ENCODE peak calls at places on chromosomes 12 and 14, in four cellular contexts. A, K, J and H are unnamed samples.

GRCh38 chr14:102164241-102164641 is 24.5 kb downstream of the WDR20 start:
- DNase-seq in A (no peak), K (no peak), J (no peak), H (peak; percentile 25)

GRCh38 chr12:50315803-50316202 is 32.5 kb upstream of the LIMA1 start:
- DNase-seq in A (no peak), K (no peak), J (no peak), H (no peak)

GRCh38 chr12:55641595-55641994 is 4.9 kb downstream of the OR10P1 start:
- DNase-seq in A (no peak), K (no peak), J (no peak), H (no peak)

GRCh38 chr12:64824500-64825142 is at the start of gene TBC1D30:
- DNase-seq in A (no peak), K (no peak), J (no peak), H (no peak)

GRCh38 chr14:100271247-100271939 is 32.4 kb downstream of the YY1 start:
- DNase-seq in A (no peak), K (peak; percentile 72), J (no peak), H (no peak)

GRCh38 chr12:7907009-7907408 is 29.0 kb downstream of the SLC2A3 start:
- DNase-seq in A (peak; percentile 17), K (peak; percentile 33), J (no peak), H (no peak)

GRCh38 chr12:67344979-67345710 is 76.0 kb downstream of the CAND1 start:
- DNase-seq in A (no peak), K (no peak), J (no peak), H (no peak)

GRCh38 chr12:32284561-32284960 is 114.8 kb upstream of the FGD4 start:
- DNase-seq in A (no peak), K (no peak), J (no peak), H (no peak)

GRCh38 chr12:7915911-7916403 is 20.0 kb downstream of the SLC2A3 start:
- DNase-seq in A (no peak), K (no peak), J (no peak), H (no peak)

GRCh38 chr12:65522956-65523857 is 244.7 kb downstream of the MSRB3 start:
- DNase-seq in A (no peak), K (no peak), J (no peak), H (no peak)

GRCh38 chr12:10339441-10339840 is 31.8 kb downstream of the KLRD1 start:
- DNase-seq in A (no peak), K (no peak), J (no peak), H (no peak)

GRCh38 chr14:94685166-94685581 is 73.0 kb downstream of the SERPINA3 start:
- DNase-seq in A (no peak), K (no peak), J (no peak), H (no peak)

GRCh38 chr12:93793983-93794382 is 116.8 kb downstream of the CRADD start:
- DNase-seq in A (no peak), K (no peak), J (no peak), H (no peak)

GRCh38 chr14:103402700-103403099 is 17.5 kb downstream of the MARK3 start:
- DNase-seq in A (no peak), K (no peak), J (no peak), H (no peak)

GRCh38 chr12:69026341-69026740 is 93.4 kb upstream of the CPM start:
- DNase-seq in A (no peak), K (no peak), J (no peak), H (no peak)

GRCh38 chr12:79934309-79935020 is 432 bp downstream of the PPP1R12A start:
- DNase-seq in A (peak; percentile 58), K (no peak), J (peak; percentile 61), H (peak; percentile 85)

GRCh38 chr12:98870521-98870920 is 225.4 kb downstream of the APAF1 start:
- DNase-seq in A (no peak), K (no peak), J (no peak), H (no peak)

GRCh38 chr14:68312884-68313725 is 479.8 kb downstream of the ZFP36L1 start:
- DNase-seq in A (no peak), K (no peak), J (no peak), H (no peak)

GRCh38 chr12:111757361-111758119 is 9.2 kb upstream of the ALDH2 start:
- DNase-seq in A (peak; percentile 34), K (peak; percentile 54), J (no peak), H (peak; percentile 70)

GRCh38 chr14:53956427-53957201 is at the start of gene BMP4:
- DNase-seq in A (peak; percentile 86), K (peak; percentile 77), J (peak; percentile 83), H (peak; percentile 95)

GRCh38 chr12:93750056-93750455 is 72.9 kb downstream of the CRADD start:
- DNase-seq in A (no peak), K (no peak), J (no peak), H (no peak)

GRCh38 chr14:69013943-69014782 is 35.1 kb upstream of the ACTN1 start:
- DNase-seq in A (peak; percentile 18), K (peak; percentile 84), J (no peak), H (no peak)

GRCh38 chr12:132853285-132854092 is 24.8 kb upstream of the GOLGA3 start:
- DNase-seq in A (no peak), K (no peak), J (no peak), H (no peak)

GRCh38 chr12:94815450-94815849 is 165.1 kb upstream of the TMCC3 start:
- DNase-seq in A (no peak), K (no peak), J (no peak), H (no peak)

GRCh38 chr14:91374897-91375747 is 42.5 kb downstream of the CCDC88C start:
- DNase-seq in A (no peak), K (no peak), J (no peak), H (no peak)
- H3K4me1 ChIP-seq in A (peaks cover 99% of the 10 kb centered on the region), K (peaks cover 13% of the 10 kb centered on the region), J (peaks cover 6% of the 10 kb centered on the region), H (peaks cover 13% of the 10 kb centered on the region)

DNA sequence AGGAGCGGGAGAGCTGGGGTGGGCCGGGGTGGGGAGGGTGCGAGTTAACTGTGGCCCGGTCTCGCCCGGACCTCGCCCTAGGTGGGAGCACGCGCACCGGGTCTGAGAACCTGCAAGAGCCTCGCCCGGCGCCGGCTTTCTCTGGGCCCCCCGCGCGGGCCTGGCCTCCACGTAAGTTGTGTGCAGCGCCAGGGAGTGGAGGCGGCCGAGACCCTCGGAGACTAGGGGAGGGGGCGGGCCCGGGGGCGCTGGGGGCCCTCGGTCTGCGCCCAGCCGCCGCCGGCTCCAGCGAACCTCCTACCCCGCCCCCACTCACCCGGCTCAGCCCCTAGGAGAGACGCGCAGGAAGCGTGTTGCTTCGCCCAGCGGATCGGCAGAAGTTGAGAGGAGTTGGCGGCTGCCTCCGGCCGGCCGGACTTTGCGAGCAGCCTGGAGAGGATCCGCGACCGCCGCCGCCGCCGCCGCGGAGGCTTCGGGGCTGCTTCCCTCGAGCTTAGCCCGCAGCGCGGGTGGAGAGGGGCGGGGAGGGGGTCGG is at the start of gene PRMT8:
- DNase-seq in A (no peak), K (no peak), J (no peak), H (no peak)
- H3K27me3 ChIP-seq in A (peaks cover 44% of the 10 kb centered on the region), K (peaks cover 89% of the 10 kb centered on the region), J (no peaks in the 10 kb centered on the region), H (peaks cover 87% of the 10 kb centered on the region)

GRCh38 chr12:6330192-6330591 is 11.7 kb downstream of the TNFRSF1A start:
- DNase-seq in A (no peak), K (no peak), J (no peak), H (no peak)
- H3K4me1 ChIP-seq in A (peaks cover 100% of the 10 kb centered on the region), K (peaks cover 27% of the 10 kb centered on the region), J (peaks cover 22% of the 10 kb centered on the region), H (peaks cover 59% of the 10 kb centered on the region)

GRCh38 chr12:125193798-125194562 is 128.7 kb downstream of the AACS start:
- DNase-seq in A (no peak), K (no peak), J (no peak), H (no peak)
- H3K27me3 ChIP-seq in A (peaks cover 35% of the 10 kb centered on the region), K (peaks cover 67% of the 10 kb centered on the region), J (no peaks in the 10 kb centered on the region), H (no peaks in the 10 kb centered on the region)

GRCh38 chr14:75299576-75299975 is 20.9 kb downstream of the FOS start:
- DNase-seq in A (no peak), K (no peak), J (no peak), H (no peak)

GRCh38 chr14:75299064-75299463 is 20.4 kb downstream of the FOS start:
- DNase-seq in A (no peak), K (peak; percentile 37), J (peak; percentile 83), H (peak; percentile 70)

GRCh38 chr14:75306917-75307699 is 28.5 kb downstream of the FOS start:
- DNase-seq in A (no peak), K (no peak), J (no peak), H (no peak)

GRCh38 chr14:75301666-75302325 is 23.2 kb downstream of the FOS start:
- DNase-seq in A (no peak), K (peak; percentile 59), J (peak; percentile 50), H (peak; percentile 77)

GRCh38 chr14:75303415-75303814 is 24.8 kb downstream of the FOS start:
- DNase-seq in A (no peak), K (peak; percentile 76), J (peak; percentile 76), H (peak; percentile 69)
- H3K4me1 ChIP-seq in A (peaks cover 56% of the 10 kb centered on the region), K (no peaks in the 10 kb centered on the region), J (no peaks in the 10 kb centered on the region), H (no peaks in the 10 kb centered on the region)

GRCh38 chr12:75648856-75649255 is 137.4 kb upstream of the KRR1 start:
- DNase-seq in A (no peak), K (no peak), J (no peak), H (no peak)
- H3K27me3 ChIP-seq in A (no peaks in the 10 kb centered on the region), K (no peaks in the 10 kb centered on the region), J (no peaks in the 10 kb centered on the region), H (no peaks in the 10 kb centered on the region)

DNA sequence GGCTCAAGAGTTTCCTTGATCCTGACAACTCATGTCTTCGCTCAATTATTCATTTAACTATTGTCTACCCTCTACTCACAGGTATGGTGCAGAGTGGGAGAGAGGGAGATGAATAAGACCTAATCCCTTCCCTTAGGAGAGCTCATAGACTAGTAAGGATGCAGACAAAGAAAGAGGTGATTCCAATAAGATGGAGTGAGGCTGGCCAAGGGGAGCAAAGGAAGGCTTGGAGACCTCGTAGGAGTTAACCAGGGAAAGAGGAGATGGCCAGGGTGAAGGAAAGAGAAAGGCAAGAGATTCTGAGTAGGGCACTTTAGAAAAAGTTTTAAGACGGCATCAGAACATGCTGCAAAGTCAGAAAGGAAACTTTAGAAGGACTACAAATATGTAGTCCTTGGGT is 588.5 kb downstream of the VRK1 start:
- DNase-seq in A (no peak), K (no peak), J (no peak), H (no peak)
- H3K4me1 ChIP-seq in A (no peaks in the 10 kb centered on the region), K (no peaks in the 10 kb centered on the region), J (no peaks in the 10 kb centered on the region), H (no peaks in the 10 kb centered on the region)

GRCh38 chr14:36521598-36522345 is 1.7 kb upstream of the NKX2-1 start:
- DNase-seq in A (no peak), K (no peak), J (no peak), H (no peak)

GRCh38 chr14:36522347-36522971 is 2.4 kb upstream of the NKX2-1 start:
- DNase-seq in A (no peak), K (no peak), J (no peak), H (no peak)

GRCh38 chr14:36524220-36524837 is 4.3 kb upstream of the NKX2-1 start:
- DNase-seq in A (no peak), K (no peak), J (no peak), H (no peak)

GRCh38 chr14:36524874-36525745 is 5.1 kb upstream of the NKX2-1 start:
- DNase-seq in A (no peak), K (peak; percentile 36), J (no peak), H (no peak)

DNA sequence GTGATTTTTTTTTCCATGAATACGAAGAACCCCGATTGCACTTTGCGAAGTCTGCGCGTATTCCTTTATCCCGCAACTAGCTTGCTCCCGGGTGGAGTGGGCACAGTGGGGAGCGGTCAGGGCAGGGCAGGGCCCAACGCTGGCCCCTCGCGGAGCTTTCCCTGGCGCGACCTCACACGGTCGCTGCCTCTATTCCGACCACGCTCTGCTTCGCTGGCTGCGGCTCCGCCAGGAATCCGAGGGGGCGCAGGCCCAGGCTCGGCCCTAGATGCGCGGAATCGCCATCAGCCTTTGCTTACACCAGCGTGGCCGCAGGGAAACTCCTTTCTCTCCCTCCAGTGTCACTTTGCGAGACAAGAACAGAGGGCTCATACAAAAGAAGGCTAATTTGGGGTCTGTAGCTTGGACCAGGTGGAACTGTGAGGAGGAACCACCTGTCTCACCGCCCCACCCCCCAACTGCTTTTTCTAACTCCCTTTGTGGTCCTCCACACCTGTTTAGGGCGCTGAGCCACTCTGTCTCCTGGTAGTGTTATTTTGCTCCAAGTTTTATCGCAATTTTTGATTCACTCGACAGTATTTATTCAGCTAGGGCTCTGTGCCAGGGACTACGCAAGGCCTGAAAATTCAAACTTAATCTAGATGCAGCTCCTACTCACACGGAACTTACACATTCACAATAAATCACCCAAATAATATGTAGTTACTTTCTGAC is 3.1 kb upstream of the NKX2-1 start:
- DNase-seq in A (no peak), K (no peak), J (no peak), H (no peak)
- H3K27me3 ChIP-seq in A (peaks cover 100% of the 10 kb centered on the region), K (peaks cover 100% of the 10 kb centered on the region), J (peaks cover 3% of the 10 kb centered on the region), H (peaks cover 2% of the 10 kb centered on the region)